ENCODE peak calls at places on chromosomes 4 and X, in four cellular contexts. C is K562, R is GM12878, Y is HepG2. O is an unnamed sample.

GRCh38 chrX:34493086-34493485 is 164.0 kb downstream of the TMEM47 start:
- DNase-seq in C (no peak), Y (no peak), R (no peak), O (no peak)

GRCh38 chr4:184280591-184281071 is 63.0 kb upstream of the ENPP6 start:
- DNase-seq in C (peak), Y (peak), R (peak), O (no peak)

GRCh38 chr4:159598602-159599001 is 495.7 kb downstream of the RAPGEF2 start:
- DNase-seq in Y (no peak), C (no peak), R (no peak), O (no peak)

GRCh38 chr4:19278665-19279064 is 973.0 kb upstream of the SLIT2 start:
- DNase-seq in Y (no peak), R (no peak), C (no peak), O (no peak)

GRCh38 chrX:154333116-154333515 is 37.5 kb downstream of the TKTL1 start:
- DNase-seq in Y (no peak), C (no peak), R (no peak), O (no peak)

GRCh38 chr4:123649248-123649643 is 252.7 kb downstream of the SPRY1 start:
- DNase-seq in Y (no peak), R (peak), C (no peak), O (no peak)

GRCh38 chr4:52993771-52994170 is 131.7 kb downstream of the RASL11B start:
- DNase-seq in C (no peak), Y (no peak), R (no peak), O (no peak)

GRCh38 chr4:86048426-86048825 is 311.4 kb downstream of the MAPK10 start:
- DNase-seq in R (no peak), Y (no peak), C (no peak), O (no peak)

GRCh38 chr4:83917572-83917971 is 381.7 kb downstream of the GPAT3 start:
- DNase-seq in C (peak), Y (peak), R (no peak), O (no peak)

GRCh38 chr4:153421980-153422379 is 44.2 kb upstream of the TMEM131L start:
- DNase-seq in R (no peak), C (no peak), Y (no peak), O (no peak)

GRCh38 chr4:160318567-160319220 is 1215.8 kb downstream of the RAPGEF2 start:
- DNase-seq in R (no peak), Y (no peak), C (no peak), O (peak)

GRCh38 chr4:78222575-78223186 is 165.6 kb downstream of the FRAS1 start:
- DNase-seq in C (no peak), Y (no peak), R (no peak), O (no peak)

GRCh38 chr4:53175640-53176039 is 190.2 kb downstream of the SCFD2 start:
- DNase-seq in R (no peak), Y (no peak), C (no peak), O (no peak)

GRCh38 chrX:77635372-77635771 is 150.6 kb downstream of the ATRX start:
- DNase-seq in R (no peak), Y (no peak), C (no peak), O (no peak)

GRCh38 chrX:30712214-30712613 is 59.0 kb downstream of the GK start:
- DNase-seq in Y (no peak), R (no peak), C (no peak), O (no peak)

GRCh38 chrX:1031521-1032430 is 180.7 kb downstream of the CRLF2 start:
- DNase-seq in R (no peak), C (no peak), Y (no peak), O (no peak)

GRCh38 chrX:110397904-110398303 is 39.3 kb downstream of the RTL9 start:
- DNase-seq in R (no peak), C (peak), Y (no peak), O (no peak)

GRCh38 chr4:144575181-144575580 is 70.8 kb upstream of the HHIP start:
- DNase-seq in R (no peak), C (no peak), Y (no peak), O (peak)

GRCh38 chrX:41759817-41760216 is 35.8 kb downstream of the GPR82 start:
- DNase-seq in C (peak), Y (peak), R (no peak), O (no peak)

GRCh38 chr4:15690020-15690809 is 8.6 kb downstream of the FAM200B start:
- DNase-seq in Y (peak), R (no peak), C (no peak), O (peak)

GRCh38 chr4:8457646-8458045 is 17.1 kb downstream of the TRMT44 start:
- DNase-seq in C (no peak), Y (no peak), R (no peak), O (no peak)

GRCh38 chrX:154403192-154403591 is 5.0 kb downstream of the RPL10 start:
- DNase-seq in C (no peak), Y (no peak), R (no peak), O (no peak)

GRCh38 chr4:159545556-159545955 is 442.7 kb downstream of the RAPGEF2 start:
- DNase-seq in Y (no peak), C (no peak), R (no peak), O (no peak)

GRCh38 chr4:182293836-182294235 is 50.6 kb downstream of the TENM3 start:
- DNase-seq in R (no peak), Y (no peak), C (no peak), O (no peak)

GRCh38 chrX:413322-414201 is 26.9 kb upstream of the PPP2R3B start:
- DNase-seq in C (no peak), Y (no peak), R (no peak), O (no peak)

GRCh38 chr4:10582966-10583365 is 101.6 kb downstream of the CLNK start:
- DNase-seq in Y (no peak), C (no peak), R (no peak), O (no peak)

GRCh38 chrX:18672008-18672407 is at the start of gene RS1:
- DNase-seq in R (no peak), Y (no peak), C (no peak), O (no peak)

GRCh38 chrX:106932492-106932923 is 12.3 kb downstream of the CLDN2 start:
- DNase-seq in Y (peak), C (no peak), R (no peak), O (no peak)

GRCh38 chrX:110145854-110146253 is 142.9 kb downstream of the TMEM164 start:
- DNase-seq in R (no peak), C (peak), Y (no peak), O (peak)

GRCh38 chrX:2652106-2652505 is 39.0 kb upstream of the CD99 start:
- DNase-seq in C (no peak), Y (no peak), R (no peak), O (no peak)

DNA sequence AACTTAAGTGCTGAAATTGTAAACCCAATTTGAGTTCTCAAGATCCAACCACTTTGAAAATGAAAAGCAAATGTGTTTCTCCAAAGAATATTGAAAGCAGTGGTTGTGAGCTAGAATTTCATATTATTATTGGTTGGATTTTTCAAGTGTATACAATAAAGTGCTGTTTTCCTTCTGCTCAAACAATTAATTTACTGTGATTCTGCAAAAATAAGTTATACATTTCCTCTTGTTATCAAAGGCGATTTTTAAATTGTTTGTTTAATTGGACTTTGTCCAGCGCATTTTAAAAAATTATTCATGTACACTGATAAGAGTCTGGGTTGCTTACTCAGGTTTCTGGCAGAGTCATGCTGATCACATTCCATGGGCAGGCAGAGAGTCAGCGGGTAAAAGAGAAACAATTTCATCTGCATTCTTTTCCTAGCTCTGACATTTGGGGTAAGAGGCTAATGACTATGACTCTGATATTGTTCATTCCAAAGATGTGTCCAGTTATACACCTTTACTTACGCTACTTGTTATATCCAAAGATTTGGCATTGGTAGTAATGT is 8.9 kb downstream of the FAT4 start:
- DNase-seq in R (no peak), Y (no peak), C (no peak), O (peak)
- TF ChIP-seq USF2 in R (no peak), Y (no peak), C (no peak), O (no peak)

GRCh38 chr4:41364871-41365270 is 108.1 kb downstream of the UCHL1 start:
- DNase-seq in R (no peak), Y (no peak), C (no peak), O (no peak)

GRCh38 chr4:41363384-41363981 is 106.8 kb downstream of the UCHL1 start:
- DNase-seq in R (no peak), Y (no peak), C (no peak), O (peak)

GRCh38 chr4:41361831-41362646 is 105.3 kb downstream of the UCHL1 start:
- DNase-seq in Y (no peak), C (no peak), R (no peak), O (peak)

GRCh38 chr4:41360911-41361830 is 104.4 kb downstream of the UCHL1 start:
- DNase-seq in Y (no peak), R (no peak), C (no peak), O (no peak)

GRCh38 chr4:41362647-41363383 is 106.1 kb downstream of the UCHL1 start:
- DNase-seq in R (no peak), C (no peak), Y (no peak), O (no peak)
- H3K27ac ChIP-seq in R (no peak), C (no peak), Y (no peak), O (peak)

GRCh38 chr4:81452452-81453011 is 19.2 kb downstream of the RASGEF1B start:
- DNase-seq in Y (no peak), R (no peak), C (no peak), O (no peak)
- TF ChIP-seq CHD4 in Y (no peak), R (no peak), C (no peak), O (no peak)

DNA sequence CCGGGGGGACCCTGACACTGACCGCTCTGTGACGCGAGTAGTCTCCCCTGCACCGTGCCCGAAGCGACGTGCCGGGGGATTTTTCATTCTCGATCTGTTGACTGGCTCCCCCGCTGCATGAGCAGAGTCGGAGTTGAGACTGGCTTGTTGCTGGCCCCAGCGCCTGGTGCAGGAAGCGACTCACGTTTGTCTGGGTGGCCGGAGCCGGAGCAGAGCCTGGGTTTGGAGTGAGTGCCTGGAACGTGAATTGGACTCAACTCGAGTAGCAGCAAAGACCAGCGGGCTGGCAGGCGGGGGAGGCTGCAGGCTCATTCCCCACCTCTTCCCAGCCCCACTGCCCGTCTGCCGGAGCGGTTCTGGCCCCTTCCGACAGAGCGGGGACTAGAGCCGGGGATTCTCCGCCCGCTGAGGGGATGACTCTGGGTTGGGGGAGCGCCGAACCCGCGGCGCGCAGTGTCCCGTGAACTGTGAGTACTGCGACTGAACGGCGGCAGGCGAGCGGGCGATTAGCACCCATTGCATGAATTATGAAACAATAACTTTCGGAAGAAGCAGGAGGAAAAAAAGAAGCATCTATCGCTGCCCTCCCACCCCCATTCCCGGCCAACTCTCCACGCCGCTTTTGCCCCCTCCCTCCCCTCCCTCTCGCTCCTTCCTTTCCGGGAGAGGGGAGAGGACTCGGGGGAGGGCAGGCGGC is 635 bp downstream of the PCDH7 start:
- DNase-seq in R (no peak), Y (no peak), C (no peak), O (peak)
- TF ChIP-seq USF2 in R (no peak), Y (no peak), C (no peak), O (no peak)

GRCh38 chr4:139144911-139145551 is 32.0 kb downstream of the ELF2 start:
- DNase-seq in R (no peak), Y (no peak), C (no peak), O (no peak)
- H3K27ac ChIP-seq in R (no peak), Y (no peak), C (no peak), O (no peak)

DNA sequence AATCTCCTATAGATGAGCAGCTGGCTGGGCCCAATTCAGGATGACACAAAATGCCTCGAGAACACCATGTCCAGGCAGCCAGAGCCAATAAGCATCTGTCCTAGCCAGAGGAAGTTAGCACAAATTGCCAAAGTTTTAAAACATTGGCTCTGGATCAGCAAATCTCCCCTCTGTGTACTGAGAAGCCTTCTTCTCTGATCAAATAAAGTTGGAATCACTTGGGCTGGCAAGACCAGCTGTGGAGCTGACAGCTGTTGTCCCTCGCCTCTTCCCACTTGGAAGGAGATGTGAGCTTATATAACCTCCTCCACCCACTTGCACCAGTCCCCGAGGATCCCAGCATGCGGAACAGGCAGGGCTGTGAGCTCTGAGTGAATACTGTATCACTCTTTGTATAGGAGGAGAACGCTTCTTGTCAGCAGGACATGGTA is 183.9 kb downstream of the OPHN1 start:
- DNase-seq in R (no peak), C (no peak), Y (no peak), O (no peak)
- TF ChIP-seq CHD4 in R (no peak), C (no peak), Y (no peak), O (no peak)

GRCh38 chr4:94581766-94582165 is 130.0 kb downstream of the PDLIM5 start:
- DNase-seq in Y (no peak), C (no peak), R (no peak), O (no peak)
- TF ChIP-seq USF2 in Y (no peak), C (no peak), R (no peak), O (no peak)

GRCh38 chr4:146255874-146256273 is 41.5 kb downstream of the REELD1 start:
- DNase-seq in Y (peak), R (no peak), C (no peak), O (peak)

GRCh38 chr4:146252941-146253340 is 38.6 kb downstream of the REELD1 start:
- DNase-seq in Y (peak), R (no peak), C (no peak), O (no peak)

GRCh38 chr4:146256328-146256727 is 42.0 kb downstream of the REELD1 start:
- DNase-seq in Y (no peak), R (no peak), C (no peak), O (no peak)

GRCh38 chr4:146257511-146257910 is 43.2 kb downstream of the REELD1 start:
- DNase-seq in R (no peak), Y (no peak), C (no peak), O (no peak)

DNA sequence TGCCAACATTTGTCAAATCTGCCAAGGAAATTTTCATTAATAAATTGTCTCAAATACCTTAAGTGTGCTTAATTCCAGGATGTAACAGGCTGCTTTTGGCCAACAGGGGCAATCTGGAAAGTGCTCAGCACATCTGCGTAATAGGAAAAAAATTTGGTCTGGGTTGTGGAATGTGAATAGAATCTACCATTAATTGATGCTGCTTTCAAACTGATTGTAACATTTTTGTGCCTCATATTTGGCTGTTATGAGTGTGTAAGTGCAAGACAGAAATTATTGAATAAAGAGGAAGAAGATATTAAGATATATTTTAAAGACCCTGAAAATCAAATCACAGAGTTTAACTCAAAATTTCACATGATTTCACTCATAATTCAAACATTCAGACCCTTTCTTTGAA is 41.1 kb downstream of the REELD1 start:
- DNase-seq in R (no peak), C (no peak), Y (no peak), O (no peak)
- H3K27ac ChIP-seq in R (no peak), C (no peak), Y (no peak), O (peak)

GRCh38 chr4:126757219-126757618 is 875.5 kb upstream of the INTU start:
- DNase-seq in R (no peak), Y (no peak), C (no peak), O (no peak)
- TF ChIP-seq CHD4 in R (no peak), Y (no peak), C (no peak), O (no peak)

O was measured in A549.